ENCODE peak calls at places on chromosomes 4 and X, in four cellular contexts. O is amniotic stem cell, X is SK-MEL-5, Q is esophagus squamous epithelium. W is an unnamed sample.

GRCh38 chr4:62470421-62470983 is 1270.4 kb downstream of the ADGRL3 start:
- DNase-seq in O (no peak), X (no peak), Q (no peak), W (no peak)

GRCh38 chrX:31435592-31435991 is 363.8 kb upstream of the FTHL17 start:
- DNase-seq in O (no peak), X (peak), Q (no peak), W (no peak)

GRCh38 chr4:185921583-185922555 is 109.9 kb upstream of the SORBS2 start:
- DNase-seq in O (no peak), X (no peak), Q (no peak), W (no peak)

GRCh38 chrX:7346021-7346420 is 198.1 kb upstream of the PUDP start:
- DNase-seq in Q (no peak), X (no peak), O (no peak), W (no peak)

GRCh38 chr4:1842993-1843448 is 12.9 kb downstream of the LETM1 start:
- DNase-seq in X (no peak), O (peak), Q (no peak), W (no peak)

GRCh38 chr4:174907508-174907907 is 10.7 kb upstream of the ADAM29 start:
- DNase-seq in O (no peak), X (no peak), Q (no peak), W (peak)

GRCh38 chrX:42975906-42976305 is 197.9 kb upstream of the PPP1R2C start:
- DNase-seq in X (no peak), Q (no peak), O (no peak), W (no peak)

GRCh38 chrX:130084651-130085237 is 25.6 kb downstream of the ELF4 start:
- DNase-seq in O (no peak), X (no peak), Q (no peak), W (peak)

GRCh38 chrX:72685018-72685417 is 29.1 kb downstream of the PHKA1 start:
- DNase-seq in X (no peak), O (no peak), Q (no peak), W (peak)

GRCh38 chr4:1759170-1759817 is 33.8 kb upstream of the FGFR3 start:
- DNase-seq in X (no peak), O (no peak), Q (no peak), W (no peak)

GRCh38 chr4:112516401-112517066 is 554 bp upstream of the NEUROG2 start:
- DNase-seq in X (no peak), Q (no peak), O (no peak), W (peak)

GRCh38 chr4:53706422-53707032 is 115.2 kb upstream of the LNX1 start:
- DNase-seq in O (peak), Q (no peak), X (peak), W (peak)

GRCh38 chrX:109774136-109774535 is 41.1 kb upstream of the ACSL4 start:
- DNase-seq in Q (no peak), O (no peak), X (no peak), W (no peak)

GRCh38 chr4:56227301-56227835 is 159.9 kb downstream of the AASDH start:
- DNase-seq in Q (no peak), X (no peak), O (no peak), W (no peak)

GRCh38 chr4:89358935-89359364 is 51.4 kb upstream of the GPRIN3 start:
- DNase-seq in X (no peak), Q (no peak), O (no peak), W (no peak)

GRCh38 chrX:15718283-15718970 is 19.6 kb upstream of the CA5B start:
- DNase-seq in O (no peak), X (no peak), Q (no peak), W (no peak)

GRCh38 chrX:40152706-40153334 is 55.1 kb upstream of the BCOR start:
- DNase-seq in Q (no peak), O (no peak), X (peak), W (no peak)

W was measured in OCI-M1.